ENCODE peak calls at places on chromosome 17, in eight cellular contexts. A is activated CD4-positive, alpha-beta T cell treated with anti-CD3 and anti-CD28 coated beads for 24 hours; L is ureter; Y is COR-L47; D is AG04450; Q is CD8-positive, alpha-beta T cell; T is RCC 7860; X is HFFc6. C is an unnamed sample.

GRCh38 chr17:59487161-59487873 is 78.1 kb upstream of the DHX40 start:
- DNase-seq in A (no peak), L (no peak), Y (no peak), D (no peak), Q (no peak), T (no peak), X (no peak), C (no peak)

GRCh38 chr17:49861150-49861884 is 13.4 kb upstream of the TAC4 start:
- DNase-seq in A (peak), L (no peak), Y (peak), D (no peak), Q (peak), T (peak), X (peak), C (no peak)

GRCh38 chr17:6303664-6304063 is 131.3 kb downstream of the AIPL1 start:
- DNase-seq in A (peak), L (no peak), Y (no peak), D (no peak), Q (no peak), T (no peak), X (no peak), C (peak)

GRCh38 chr17:18321309-18321708 is 6.2 kb downstream of the SMCR8 start:
- DNase-seq in A (no peak), L (no peak), Y (no peak), D (no peak), Q (no peak), T (no peak), X (no peak), C (no peak)

GRCh38 chr17:37742114-37742761 is 2.6 kb downstream of the HNF1B start:
- DNase-seq in A (no peak), L (no peak), Y (no peak), D (no peak), Q (no peak), T (no peak), X (no peak), C (no peak)

GRCh38 chr17:32341141-32341856 is 674 bp downstream of the C17orf75 start:
- DNase-seq in A (no peak), L (no peak), Y (peak), D (no peak), Q (no peak), T (peak), X (peak), C (no peak)

GRCh38 chr17:16428098-16428882 is 12.9 kb downstream of the TRPV2 start:
- DNase-seq in A (no peak), L (no peak), Y (no peak), D (no peak), Q (peak), T (no peak), X (peak), C (peak)

GRCh38 chr17:73998246-73999220 is 204.9 kb upstream of the RPL38 start:
- DNase-seq in A (peak), L (peak), Y (peak), D (no peak), Q (peak), T (peak), X (no peak), C (peak)

GRCh38 chr17:27807567-27808470 is 7.5 kb upstream of the NOS2 start:
- DNase-seq in A (peak), L (no peak), Y (no peak), D (no peak), Q (peak), T (no peak), X (no peak), C (peak)

GRCh38 chr17:81582341-81582740 is 30.2 kb upstream of the FAAP100 start:
- DNase-seq in A (no peak), L (no peak), Y (no peak), D (no peak), Q (no peak), T (peak), X (peak), C (no peak)

GRCh38 chr17:35147313-35147982 is at the start of gene UNC45B:
- DNase-seq in A (no peak), L (no peak), Y (no peak), D (no peak), Q (no peak), T (no peak), X (no peak), C (no peak)

GRCh38 chr17:15910791-15911190 is 34.1 kb upstream of the ADORA2B start:
- DNase-seq in A (no peak), L (no peak), Y (no peak), D (no peak), Q (no peak), T (no peak), X (no peak), C (no peak)

GRCh38 chr17:17626151-17626805 is 34.8 kb upstream of the PEMT start:
- DNase-seq in A (no peak), L (no peak), Y (peak), D (no peak), Q (no peak), T (no peak), X (no peak), C (no peak)

GRCh38 chr17:61458000-61458399 is 5.8 kb downstream of the TBX4 start:
- DNase-seq in A (no peak), L (no peak), Y (no peak), D (no peak), Q (no peak), T (no peak), X (no peak), C (no peak)

GRCh38 chr17:13031718-13032350 is 14.0 kb upstream of the ELAC2 start:
- DNase-seq in A (peak), L (peak), Y (no peak), D (peak), Q (peak), T (no peak), X (peak), C (peak)

GRCh38 chr17:5210853-5211252 is 19.2 kb upstream of the ZNF594 start:
- DNase-seq in A (no peak), L (no peak), Y (no peak), D (no peak), Q (no peak), T (no peak), X (no peak), C (no peak)

GRCh38 chr17:27357236-27357635 is 63.3 kb downstream of the WSB1 start:
- DNase-seq in A (no peak), L (no peak), Y (no peak), D (no peak), Q (no peak), T (no peak), X (no peak), C (no peak)

GRCh38 chr17:32495347-32496253 is 8.8 kb downstream of the CDK5R1 start:
- DNase-seq in A (no peak), L (no peak), Y (no peak), D (no peak), Q (no peak), T (no peak), X (no peak), C (no peak)

GRCh38 chr17:42342242-42343008 is 45.8 kb downstream of the STAT3 start:
- DNase-seq in A (no peak), L (no peak), Y (no peak), D (no peak), Q (no peak), T (peak), X (peak), C (no peak)

GRCh38 chr17:29948460-29949185 is 7.2 kb downstream of the EFCAB5 start:
- DNase-seq in A (no peak), L (no peak), Y (no peak), D (no peak), Q (no peak), T (no peak), X (no peak), C (no peak)

GRCh38 chr17:4944163-4944553 is 4.1 kb downstream of the RNF167 start:
- DNase-seq in A (no peak), L (no peak), Y (no peak), D (no peak), Q (peak), T (no peak), X (no peak), C (no peak)

C was measured in mucosa of gallbladder.